ENCODE peak calls at places on chromosomes 12 and 14, in four cellular contexts. V, G, T and D are unnamed samples.

GRCh38 chr12:122106891-122107660 is 28.5 kb downstream of the MLXIP start:
- DNase-seq in V (no peak), G (peak; percentile 68), T (no peak), D (peak; percentile 86)

GRCh38 chr12:124727244-124727673 is 136.4 kb downstream of the SCARB1 start:
- DNase-seq in V (no peak), G (peak; percentile 77), T (no peak), D (peak; percentile 93)

GRCh38 chr12:49345048-49345839 is 1.4 kb upstream of the DNAJC22 start:
- DNase-seq in V (peak; percentile 52), G (no peak), T (peak; percentile 60), D (peak; percentile 60)

GRCh38 chr12:26661399-26661798 is 171.6 kb downstream of the ITPR2 start:
- DNase-seq in V (no peak), G (no peak), T (no peak), D (no peak)

GRCh38 chr12:2108166-2108565 is 55.4 kb downstream of the CACNA1C start:
- DNase-seq in V (no peak), G (no peak), T (no peak), D (no peak)

GRCh38 chr12:127083028-127083949 is 1183.7 kb upstream of the TMEM132C start:
- DNase-seq in V (no peak), G (peak; percentile 78), T (no peak), D (peak; percentile 88)

GRCh38 chr14:81388236-81388801 is 11.8 kb downstream of the STON2 start:
- DNase-seq in V (no peak), G (no peak), T (no peak), D (no peak)

GRCh38 chr14:96999654-97000155 is 202.5 kb downstream of the VRK1 start:
- DNase-seq in V (no peak), G (no peak), T (no peak), D (no peak)

GRCh38 chr12:57771271-57771872 is 533 bp downstream of the METTL1 start:
- DNase-seq in V (peak; percentile 93), G (peak; percentile 95), T (peak; percentile 94), D (peak; percentile 95)

GRCh38 chr12:27974735-27975221 is 2.2 kb upstream of the PTHLH start:
- DNase-seq in V (no peak), G (no peak), T (no peak), D (no peak)

GRCh38 chr12:33116284-33116683 is 219.7 kb upstream of the PKP2 start:
- DNase-seq in V (no peak), G (no peak), T (no peak), D (no peak)

GRCh38 chr14:60485600-60486251 is at the start of gene C14orf39:
- DNase-seq in V (no peak), G (peak; percentile 11), T (peak; percentile 67), D (peak; percentile 38)

GRCh38 chr12:95694148-95694547 is 96.4 kb downstream of the NTN4 start:
- DNase-seq in V (no peak), G (no peak), T (no peak), D (no peak)

GRCh38 chr12:10501031-10501430 is 4.7 kb upstream of the EIF2S3B start:
- DNase-seq in V (no peak), G (peak; percentile 8), T (no peak), D (peak; percentile 27)

GRCh38 chr12:33771889-33772288 is 250.4 kb upstream of the ALG10 start:
- DNase-seq in V (no peak), G (no peak), T (no peak), D (no peak)

GRCh38 chr14:69493791-69494190 is 9.3 kb downstream of the PLEKHD1 start:
- DNase-seq in V (no peak), G (no peak), T (no peak), D (no peak)

GRCh38 chr12:22700126-22700525 is 75.2 kb downstream of the ETNK1 start:
- DNase-seq in V (no peak), G (peak; percentile 22), T (no peak), D (peak; percentile 25)

GRCh38 chr12:116520801-116521471 is 38.2 kb upstream of the MAP1LC3B2 start:
- DNase-seq in V (no peak), G (peak; percentile 51), T (no peak), D (peak; percentile 89)

GRCh38 chr12:10705655-10706054 is 17.5 kb downstream of the YBX3 start:
- DNase-seq in V (no peak), G (no peak), T (no peak), D (peak; percentile 69)

GRCh38 chr14:100426331-100426730 is 103.2 kb downstream of the SLC25A47 start:
- DNase-seq in V (no peak), G (no peak), T (no peak), D (no peak)

GRCh38 chr12:77584860-77585259 is 245.8 kb upstream of the NAV3 start:
- DNase-seq in V (no peak), G (no peak), T (peak; percentile 87), D (no peak)

GRCh38 chr14:55749201-55749812 is 169.3 kb downstream of the KTN1 start:
- DNase-seq in V (no peak), G (peak; percentile 13), T (no peak), D (peak; percentile 35)

GRCh38 chr12:7304456-7304855 is 584 bp downstream of the ACSM4 start:
- DNase-seq in V (no peak), G (no peak), T (no peak), D (no peak)

GRCh38 chr12:21643758-21644157 is 13.9 kb downstream of the LDHB start:
- DNase-seq in V (no peak), G (no peak), T (no peak), D (no peak)

GRCh38 chr12:13654456-13654855 is 326.9 kb downstream of the GRIN2B start:
- DNase-seq in V (no peak), G (no peak), T (no peak), D (no peak)

GRCh38 chr12:120361506-120362208 is 7.3 kb downstream of the MSI1 start:
- DNase-seq in V (no peak), G (peak; percentile 55), T (peak; percentile 95), D (peak; percentile 77)

GRCh38 chr12:77232045-77232444 is 166.7 kb upstream of the E2F7 start:
- DNase-seq in V (no peak), G (peak; percentile 32), T (no peak), D (peak; percentile 67)

GRCh38 chr12:106149096-106149784 is 10.5 kb upstream of the NUAK1 start:
- DNase-seq in V (no peak), G (peak; percentile 18), T (peak; percentile 40), D (peak; percentile 50)

GRCh38 chr12:91556909-91557308 is 374.3 kb upstream of the DCN start:
- DNase-seq in V (no peak), G (no peak), T (no peak), D (no peak)

GRCh38 chr12:84502907-84503787 is 409.5 kb downstream of the SLC6A15 start:
- DNase-seq in V (no peak), G (peak; percentile 64), T (peak; percentile 63), D (peak; percentile 81)

GRCh38 chr14:20606190-20606901 is 15.2 kb upstream of the RNASE12 start:
- DNase-seq in V (no peak), G (peak; percentile 37), T (peak; percentile 48), D (peak; percentile 59)

GRCh38 chr14:98743536-98743935 is 528.5 kb downstream of the BCL11B start:
- DNase-seq in V (no peak), G (no peak), T (no peak), D (no peak)

GRCh38 chr12:108479364-108480070 is 35.6 kb upstream of the FICD start:
- DNase-seq in V (no peak), G (no peak), T (no peak), D (no peak)

GRCh38 chr12:53993397-53994267 is 6.3 kb upstream of the HOXC9 start:
- DNase-seq in V (no peak), G (no peak), T (no peak), D (no peak)

GRCh38 chr12:51307655-51308593 is 16.1 kb downstream of the BIN2 start:
- DNase-seq in V (no peak), G (peak; percentile 81), T (no peak), D (peak; percentile 94)

GRCh38 chr12:130952545-130952954 is 1.2 kb upstream of the ADGRD1 start:
- DNase-seq in V (no peak), G (no peak), T (no peak), D (no peak)

GRCh38 chr12:132329036-132329738 is at the start of gene GALNT9:
- DNase-seq in V (no peak), G (no peak), T (peak; percentile 42), D (peak; percentile 53)

GRCh38 chr12:75585309-75585708 is 73.9 kb upstream of the KRR1 start:
- DNase-seq in V (no peak), G (peak; percentile 91), T (no peak), D (peak; percentile 86)